ENCODE peak calls at places on chromosomes 16 and 17, in six cellular contexts. J is head of caudate nucleus, C is dorsolateral prefrontal cortex, Y is LoVo, M is HEK293T, L is AG09309. S is an unnamed sample.

GRCh38 chr17:3921853-3922319 is 5.6 kb upstream of the P2RX1 start:
- DNase-seq in C (no peak), J (no peak), L (no peak), Y (no peak), M (no peak), S (no peak)

GRCh38 chr17:65537343-65537844 is 24.1 kb downstream of the AXIN2 start:
- DNase-seq in L (no peak), Y (no peak), J (no peak), M (no peak), C (no peak), S (no peak)

GRCh38 chr17:82396601-82397435 is 21.3 kb upstream of the HEXD start:
- DNase-seq in Y (no peak), M (no peak), L (peak; percentile 98), C (no peak), J (no peak), S (no peak)

GRCh38 chr17:76630151-76630550 is 13.4 kb downstream of the ST6GALNAC1 start:
- DNase-seq in C (peak; percentile 6), M (no peak), Y (no peak), J (no peak), L (no peak), S (no peak)

GRCh38 chr17:2684549-2684948 is 27.0 kb downstream of the CLUH start:
- DNase-seq in M (no peak), C (no peak), L (no peak), Y (no peak), J (no peak), S (no peak)

GRCh38 chr17:43994272-43995149 is 9.9 kb upstream of the NAGS start:
- DNase-seq in C (peak; percentile 85), Y (peak; percentile 67), M (peak; percentile 88), J (peak; percentile 81), L (no peak), S (peak; percentile 60)

GRCh38 chr17:3575506-3575905 is 17.9 kb upstream of the TRPV3 start:
- DNase-seq in C (no peak), M (no peak), L (peak; percentile 87), Y (no peak), J (no peak), S (no peak)

GRCh38 chr16:75506567-75506966 is 11.3 kb upstream of the CHST6 start:
- DNase-seq in M (no peak), J (no peak), Y (peak; percentile 23), L (peak; percentile 95), C (no peak), S (no peak)

GRCh38 chr17:66893382-66893781 is 58.5 kb downstream of the CACNG5 start:
- DNase-seq in Y (no peak), L (no peak), C (no peak), M (no peak), J (no peak), S (no peak)

GRCh38 chr16:57871457-57871856 is 69.2 kb upstream of the KIFC3 start:
- DNase-seq in M (no peak), C (no peak), L (peak; percentile 56), J (no peak), Y (peak; percentile 31), S (no peak)

GRCh38 chr16:88719267-88719932 is 13.1 kb downstream of the CTU2 start:
- DNase-seq in C (peak; percentile 88), Y (no peak), M (no peak), L (no peak), J (peak; percentile 87), S (no peak)

GRCh38 chr17:66441012-66441703 is 138.7 kb downstream of the PRKCA start:
- DNase-seq in M (no peak), C (no peak), L (no peak), J (no peak), Y (no peak), S (no peak)

GRCh38 chr16:12081048-12081404 is 104.5 kb downstream of the SNX29 start:
- DNase-seq in J (no peak), M (no peak), C (peak; percentile 9), Y (no peak), L (no peak), S (no peak)

GRCh38 chr16:47578573-47578972 is 117.4 kb downstream of the PHKB start:
- DNase-seq in J (no peak), L (no peak), M (no peak), Y (no peak), C (no peak), S (no peak)

GRCh38 chr16:75580-76501 is 2.2 kb upstream of the MPG start:
- DNase-seq in C (no peak), Y (peak; percentile 24), M (no peak), J (no peak), L (peak; percentile 61), S (no peak)

GRCh38 chr17:21452377-21453143 is 76.4 kb downstream of the KCNJ12 start:
- DNase-seq in J (peak; percentile 85), C (peak; percentile 75), Y (no peak), M (peak; percentile 40), L (peak; percentile 4), S (no peak)

GRCh38 chr17:6753006-6753445 is 2.8 kb upstream of the XAF1 start:
- DNase-seq in M (no peak), C (no peak), Y (peak; percentile 42), L (peak; percentile 51), J (no peak), S (peak; percentile 54)

GRCh38 chr17:74210191-74211140 is 2.9 kb upstream of the TTYH2 start:
- DNase-seq in J (peak; percentile 86), C (peak; percentile 80), M (peak; percentile 68), Y (peak; percentile 68), L (no peak), S (peak; percentile 69)

GRCh38 chr17:21017256-21017655 is 25.6 kb downstream of the USP22 start:
- DNase-seq in C (no peak), M (no peak), J (no peak), L (no peak), Y (no peak), S (no peak)

GRCh38 chr17:32356750-32357149 is 6.8 kb downstream of the ZNF207 start:
- DNase-seq in L (no peak), Y (no peak), M (no peak), C (no peak), J (no peak), S (no peak)

GRCh38 chr17:68972119-68972704 is 17.0 kb upstream of the ABCA8 start:
- DNase-seq in L (no peak), M (peak; percentile 31), C (no peak), J (peak; percentile 57), Y (no peak), S (no peak)

GRCh38 chr16:15961060-15961511 is 11.7 kb downstream of the ABCC1 start:
- DNase-seq in M (no peak), J (no peak), C (no peak), L (no peak), Y (no peak), S (peak; percentile 55)

GRCh38 chr16:29961127-29961478 is 776 bp upstream of the TMEM219 start:
- DNase-seq in C (no peak), Y (no peak), J (no peak), L (no peak), M (no peak), S (no peak)

GRCh38 chr16:57485916-57486857 is at the start of gene DOK4:
- DNase-seq in L (no peak), M (peak; percentile 95), Y (peak; percentile 79), C (peak; percentile 78), J (peak; percentile 86), S (peak; percentile 66)

GRCh38 chr17:44760474-44761308 is 1.9 kb downstream of the ADAM11 start:
- DNase-seq in M (no peak), J (no peak), L (no peak), C (no peak), Y (no peak), S (no peak)

GRCh38 chr16:80585764-80586163 is 45.0 kb downstream of the DYNLRB2 start:
- DNase-seq in L (no peak), M (no peak), J (no peak), Y (no peak), C (no peak), S (no peak)

GRCh38 chr16:1959269-1960039 is at the start of gene NDUFB10:
- DNase-seq in J (peak; percentile 94), M (peak; percentile 92), L (peak; percentile 47), Y (peak; percentile 94), C (peak; percentile 91), S (peak; percentile 80)

GRCh38 chr16:66919569-66920472 is 1.1 kb upstream of the CDH16 start:
- DNase-seq in M (no peak), J (no peak), C (no peak), Y (no peak), L (no peak), S (no peak)

GRCh38 chr17:35127751-35128514 is 6.5 kb downstream of the FNDC8 start:
- DNase-seq in C (no peak), L (peak; percentile 75), M (no peak), Y (no peak), J (no peak), S (no peak)

GRCh38 chr16:67399218-67399733 is 6.0 kb upstream of the TPPP3 start:
- DNase-seq in C (no peak), Y (no peak), M (no peak), L (no peak), J (peak; percentile 57), S (no peak)

GRCh38 chr17:42289863-42290165 is 1.5 kb downstream of the STAT5A start:
- DNase-seq in Y (no peak), J (no peak), L (no peak), C (no peak), M (no peak), S (peak; percentile 20)

GRCh38 chr16:30526823-30527634 is 663 bp upstream of the ZNF768 start:
- DNase-seq in J (peak; percentile 98), M (peak; percentile 99), Y (peak; percentile 98), L (peak; percentile 76), C (peak; percentile 97), S (peak; percentile 84)

GRCh38 chr17:30188211-30188939 is 47.1 kb downstream of the SLC6A4 start:
- DNase-seq in C (no peak), J (no peak), M (no peak), Y (no peak), L (no peak), S (no peak)

GRCh38 chr17:32695864-32696263 is 181.1 kb downstream of the MYO1D start:
- DNase-seq in J (no peak), Y (no peak), M (no peak), L (no peak), C (no peak), S (no peak)